ENCODE peak calls at places on chromosomes 6 and 20, in five cellular contexts. E is mesendoderm, L is IMR-90, O is neuronal stem cell, R is H9. F is an unnamed sample.

GRCh38 chr6:42569102-42570028 is 5.5 kb downstream of the UBR2 start:
- DNase-seq in E (no peak), L (peak), O (no peak), R (no peak), F (peak)

GRCh38 chr20:5557123-5557522 is 193.1 kb upstream of the SHLD1 start:
- DNase-seq in E (peak), L (peak), O (peak), R (peak), F (peak)

GRCh38 chr6:111865049-111865585 is 8.1 kb downstream of the FYN start:
- DNase-seq in E (no peak), L (no peak), O (no peak), R (no peak), F (no peak)

GRCh38 chr6:147689398-147689797 is 180.9 kb downstream of the SAMD5 start:
- DNase-seq in E (no peak), L (peak), O (no peak), R (no peak), F (no peak)

GRCh38 chr6:44712353-44713147 is 325.0 kb downstream of the CDC5L start:
- DNase-seq in E (peak), L (no peak), O (no peak), R (no peak), F (no peak)

GRCh38 chr20:14521436-14521835 is 184.0 kb upstream of the FLRT3 start:
- DNase-seq in E (no peak), L (peak), O (no peak), R (no peak), F (peak)

GRCh38 chr6:51495806-51496380 is 591.5 kb downstream of the PKHD1 start:
- DNase-seq in E (peak), L (no peak), O (no peak), R (no peak), F (no peak)

GRCh38 chr6:132052096-132052495 is 100.9 kb upstream of the CCN2 start:
- DNase-seq in E (no peak), L (no peak), O (no peak), R (no peak), F (no peak)

GRCh38 chr6:21666788-21667681 is 73.5 kb downstream of the SOX4 start:
- DNase-seq in E (peak), L (no peak), O (peak), R (peak), F (no peak)

GRCh38 chr20:31770243-31770642 is 31.2 kb downstream of the TPX2 start:
- DNase-seq in E (no peak), L (no peak), O (no peak), R (no peak), F (no peak)

GRCh38 chr6:44216677-44217331 is at the start of gene MYMX:
- DNase-seq in E (peak), L (no peak), O (no peak), R (peak), F (no peak)

GRCh38 chr6:54716869-54717268 is 129.7 kb upstream of the FAM83B start:
- DNase-seq in E (no peak), L (peak), O (no peak), R (no peak), F (no peak)

GRCh38 chr6:51594981-51595380 is 492.4 kb downstream of the PKHD1 start:
- DNase-seq in E (no peak), L (no peak), O (no peak), R (no peak), F (no peak)

GRCh38 chr20:38789503-38790209 is 15.8 kb upstream of the PPP1R16B start:
- DNase-seq in E (peak), L (peak), O (no peak), R (no peak), F (peak)

GRCh38 chr20:31685853-31686641 is 36.6 kb downstream of the BCL2L1 start:
- DNase-seq in E (no peak), L (no peak), O (no peak), R (no peak), F (no peak)

GRCh38 chr6:18328549-18328922 is 58.6 kb upstream of the RNF144B start:
- DNase-seq in E (no peak), L (no peak), O (no peak), R (no peak), F (no peak)

GRCh38 chr6:113855500-113856010 is 1.6 kb upstream of the MARCKS start:
- DNase-seq in E (no peak), L (peak), O (no peak), R (no peak), F (peak)

GRCh38 chr6:118746100-118746874 is 94.9 kb upstream of the CEP85L start:
- DNase-seq in E (no peak), L (no peak), O (no peak), R (no peak), F (no peak)

GRCh38 chr20:33086052-33086722 is 6.7 kb downstream of the BPIFB4 start:
- DNase-seq in E (no peak), L (no peak), O (no peak), R (no peak), F (no peak)

GRCh38 chr20:8218861-8219260 is 86.8 kb downstream of the PLCB1 start:
- DNase-seq in E (no peak), L (peak), O (no peak), R (no peak), F (peak)

DNA sequence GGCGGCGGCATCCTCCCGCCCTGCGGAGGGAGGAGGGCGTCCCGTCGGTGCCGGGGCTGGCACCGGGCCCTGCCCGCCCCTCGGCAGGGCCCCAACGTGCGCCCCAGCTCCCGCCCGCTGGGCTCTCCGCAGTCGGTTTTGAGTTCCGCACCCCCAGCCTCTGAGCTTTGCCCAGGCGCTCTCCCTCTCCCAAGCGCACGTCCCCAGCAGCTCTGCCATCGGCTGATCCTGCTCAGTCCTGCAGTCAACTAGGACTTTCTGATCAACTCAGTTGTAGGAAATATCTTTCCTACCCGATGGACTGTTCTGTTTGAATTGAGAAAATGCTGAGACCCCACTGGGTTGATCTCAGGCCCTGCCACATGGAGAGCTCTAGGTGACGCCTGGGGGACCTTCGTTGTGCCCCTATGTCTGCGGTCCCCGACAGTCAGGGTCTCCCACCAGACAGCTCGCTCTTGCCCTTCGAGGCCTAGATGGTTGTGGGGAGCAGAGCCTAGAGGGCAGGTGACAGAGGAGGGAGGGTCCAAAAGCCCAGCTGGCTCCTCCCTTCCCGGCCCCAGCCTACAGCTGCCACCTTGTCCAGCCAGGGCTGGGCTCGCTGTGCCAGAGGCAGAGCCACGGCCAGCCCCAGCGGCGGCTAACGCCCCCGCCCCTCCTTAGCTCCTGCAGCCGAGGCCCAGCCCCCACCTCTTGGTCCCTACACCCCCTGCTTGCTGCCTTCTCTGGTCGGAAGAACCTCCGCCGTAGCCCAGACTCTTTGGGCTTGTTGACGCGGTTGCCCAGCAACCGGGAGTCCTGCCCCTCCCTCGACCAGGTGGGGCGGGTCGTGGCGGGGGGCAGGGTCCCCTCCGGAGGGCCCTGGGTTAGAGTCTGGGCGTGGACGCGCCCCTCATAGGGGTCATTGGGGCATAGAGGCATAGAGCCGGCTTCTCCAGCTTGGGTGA is at the start of gene LKAAEAR1:
- DNase-seq in E (peak), L (no peak), O (no peak), R (peak), F (no peak)
- H2BK15ac ChIP-seq in E (no peak), L (no peak), O (peak), R (no peak), F (no peak)

GRCh38 chr6:169622618-169623017 is 79.2 kb downstream of the WDR27 start:
- DNase-seq in E (no peak), L (peak), O (no peak), R (no peak), F (peak)

GRCh38 chr6:169619650-169620049 is 82.2 kb downstream of the WDR27 start:
- DNase-seq in E (peak), L (peak), O (no peak), R (no peak), F (peak)

GRCh38 chr6:169620171-169621125 is 81.4 kb downstream of the WDR27 start:
- DNase-seq in E (peak), L (peak), O (no peak), R (no peak), F (peak)

GRCh38 chr6:169623343-169623742 is 78.5 kb downstream of the WDR27 start:
- DNase-seq in E (no peak), L (no peak), O (no peak), R (no peak), F (no peak)

GRCh38 chr6:169621311-169621710 is 80.5 kb downstream of the WDR27 start:
- DNase-seq in E (no peak), L (no peak), O (no peak), R (no peak), F (no peak)
- H2BK15ac ChIP-seq in E (no peak), L (no peak), O (no peak), R (no peak), F (no peak)

DNA sequence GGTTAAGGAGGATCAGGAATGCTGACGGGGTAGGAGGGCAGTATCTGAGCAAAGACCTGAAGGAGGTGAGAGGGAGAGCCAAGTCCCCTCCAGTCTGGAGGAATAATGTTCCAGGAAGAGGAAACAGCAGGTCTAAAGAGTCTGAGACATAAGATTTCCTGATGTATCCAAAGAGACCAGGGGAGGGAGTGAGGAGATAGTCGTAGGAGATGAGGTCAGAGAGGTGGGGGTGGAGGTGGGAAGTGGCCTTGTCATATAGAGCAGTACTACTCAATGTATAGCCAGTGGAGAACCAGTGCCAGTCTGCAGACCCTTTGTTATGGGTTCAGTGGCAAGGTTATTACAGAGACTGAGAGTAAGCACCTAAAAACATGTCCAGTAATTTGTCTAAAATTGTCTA is 130.6 kb downstream of the COL9A1 start:
- DNase-seq in E (peak), L (no peak), O (no peak), R (no peak), F (no peak)
- H2BK15ac ChIP-seq in E (no peak), L (no peak), O (no peak), R (no peak), F (no peak)

DNA sequence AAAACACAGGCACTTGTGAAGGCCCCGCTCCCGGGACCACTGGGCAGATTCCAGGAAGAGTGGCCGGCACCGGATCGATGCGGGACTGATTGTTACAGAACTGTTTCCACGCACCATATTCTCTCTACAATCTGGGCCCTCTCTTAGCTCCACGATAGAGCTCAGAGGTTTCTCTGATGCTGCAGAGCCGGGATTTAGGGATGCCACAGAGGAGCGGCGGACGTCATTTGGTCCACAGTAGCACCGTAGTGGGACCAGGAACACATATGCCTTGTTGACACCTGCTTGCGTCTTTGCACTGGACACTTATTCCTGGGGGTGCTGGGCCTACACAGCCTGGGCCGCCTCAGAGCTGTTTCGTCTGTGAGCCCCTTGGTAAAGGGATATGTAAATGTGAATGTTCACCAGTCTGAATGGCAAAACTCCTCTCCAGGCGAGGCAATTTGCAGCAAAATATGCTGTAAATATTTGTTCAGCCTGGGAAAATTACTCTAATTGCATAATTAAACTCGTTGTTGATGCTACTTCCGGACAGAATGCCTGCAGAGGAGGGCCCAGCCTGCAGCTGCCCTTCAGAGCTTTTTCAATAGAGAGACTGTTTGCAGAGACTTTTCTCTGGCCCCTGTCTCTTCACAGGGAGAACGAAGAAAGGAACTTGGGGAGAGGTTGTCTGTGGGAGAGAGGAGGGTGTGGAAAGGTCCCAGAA is 9.4 kb downstream of the PCK1 start:
- DNase-seq in E (no peak), L (no peak), O (no peak), R (no peak), F (no peak)
- H2BK15ac ChIP-seq in E (no peak), L (no peak), O (no peak), R (no peak), F (no peak)

F was measured in mesenchymal stem cell.